ENCODE peak calls at places on chromosomes 13 and 19, in four cellular contexts. One of them, this sample, is unnamed. For H3K27me3, the result is how much of the 10 kb centered on the place peaks cover.

GRCh38 chr13:105665284-105665683 is 870.2 kb downstream of the EFNB2 start:
- DNase-seq in K562: no peak
- DNase-seq in IMR-90: peak
- DNase-seq in endodermal cell: no peak
- DNase-seq in this sample: no peak

GRCh38 chr13:36834299-36834698 is 15.3 kb downstream of the RFXAP start:
- DNase-seq in endodermal cell: no peak
- DNase-seq in IMR-90: peak
- DNase-seq in K562: no peak
- DNase-seq in this sample: no peak

GRCh38 chr13:45162194-45162593 is 38.7 kb downstream of the KCTD4 start:
- DNase-seq in K562: no peak
- DNase-seq in IMR-90: peak
- DNase-seq in endodermal cell: no peak
- DNase-seq in this sample: no peak

GRCh38 chr13:25632166-25632888 is 260.6 kb downstream of the ATP8A2 start:
- DNase-seq in K562: no peak
- DNase-seq in IMR-90: no peak
- DNase-seq in endodermal cell: peak
- DNase-seq in this sample: no peak

GRCh38 chr13:26011996-26012688 is 39.7 kb downstream of the SHISA2 start:
- DNase-seq in K562: no peak
- DNase-seq in IMR-90: no peak
- DNase-seq in endodermal cell: no peak
- DNase-seq in this sample: no peak

GRCh38 chr13:60620611-60621395 is 223.8 kb downstream of the TDRD3 start:
- DNase-seq in K562: no peak
- DNase-seq in IMR-90: no peak
- DNase-seq in endodermal cell: no peak
- DNase-seq in this sample: no peak

GRCh38 chr13:103236213-103236612 is 170.0 kb upstream of the SLC10A2 start:
- DNase-seq in IMR-90: no peak
- DNase-seq in endodermal cell: no peak
- DNase-seq in K562: no peak
- DNase-seq in this sample: no peak

GRCh38 chr19:44260343-44260681 is 626 bp downstream of the ZNF233 start:
- DNase-seq in K562: no peak
- DNase-seq in IMR-90: no peak
- DNase-seq in endodermal cell: peak
- DNase-seq in this sample: no peak

GRCh38 chr19:8611890-8612806 is 1.6 kb upstream of the ADAMTS10 start:
- DNase-seq in K562: no peak
- DNase-seq in IMR-90: peak
- DNase-seq in endodermal cell: peak
- DNase-seq in this sample: peak

GRCh38 chr19:46295401-46296308 is 1.2 kb upstream of the HIF3A start:
- DNase-seq in K562: no peak
- DNase-seq in IMR-90: no peak
- DNase-seq in endodermal cell: no peak
- DNase-seq in this sample: no peak

DNA sequence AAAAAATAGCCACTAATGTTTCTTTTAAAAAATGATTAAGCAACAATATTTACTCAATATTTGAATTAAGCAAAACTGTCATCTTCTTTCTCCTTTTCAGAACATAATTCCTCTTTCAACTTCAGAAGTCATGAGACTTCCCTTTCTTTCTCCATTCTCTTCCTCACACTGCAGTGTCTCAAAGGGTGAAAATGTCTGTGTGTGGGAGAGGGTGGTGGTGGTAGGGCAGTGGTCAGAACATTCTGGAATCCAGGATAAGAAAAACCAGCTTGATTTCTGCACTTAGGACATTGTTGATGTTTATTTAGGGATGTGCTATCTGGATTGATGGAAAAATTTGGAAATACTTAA is 126.4 kb downstream of the KCNRG start:
- DNase-seq in K562: no peak
- DNase-seq in IMR-90: no peak
- DNase-seq in endodermal cell: no peak
- DNase-seq in this sample: no peak
- H3K27me3 ChIP-seq in K562: under half
- H3K27me3 ChIP-seq in IMR-90: under half
- H3K27me3 ChIP-seq in endodermal cell: under half
- H3K27me3 ChIP-seq in this sample: under half

DNA sequence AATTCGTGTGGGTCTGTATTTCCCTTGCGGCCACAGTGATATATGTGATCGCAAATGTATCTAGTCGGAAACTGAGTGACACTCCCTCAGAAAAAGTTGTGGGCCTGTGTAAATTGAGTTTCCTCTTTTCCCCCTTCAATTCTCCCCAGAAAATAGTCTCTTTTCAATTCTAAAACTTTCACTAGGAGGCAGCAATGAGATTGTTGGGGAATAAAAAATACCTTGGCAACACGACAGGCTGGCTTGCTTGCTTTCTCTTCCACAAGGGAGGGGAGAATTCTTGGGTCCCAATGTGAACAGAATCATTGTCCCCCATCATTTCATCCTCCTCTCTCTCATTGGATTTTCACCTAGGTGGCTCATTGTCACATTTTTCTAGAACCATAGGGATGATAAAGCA is 3.7 kb upstream of the SOX21 start:
- DNase-seq in endodermal cell: no peak
- DNase-seq in IMR-90: no peak
- DNase-seq in K562: no peak
- DNase-seq in this sample: no peak
- H3K27me3 ChIP-seq in endodermal cell: under half
- H3K27me3 ChIP-seq in IMR-90: under half
- H3K27me3 ChIP-seq in K562: under half
- H3K27me3 ChIP-seq in this sample: under half

DNA sequence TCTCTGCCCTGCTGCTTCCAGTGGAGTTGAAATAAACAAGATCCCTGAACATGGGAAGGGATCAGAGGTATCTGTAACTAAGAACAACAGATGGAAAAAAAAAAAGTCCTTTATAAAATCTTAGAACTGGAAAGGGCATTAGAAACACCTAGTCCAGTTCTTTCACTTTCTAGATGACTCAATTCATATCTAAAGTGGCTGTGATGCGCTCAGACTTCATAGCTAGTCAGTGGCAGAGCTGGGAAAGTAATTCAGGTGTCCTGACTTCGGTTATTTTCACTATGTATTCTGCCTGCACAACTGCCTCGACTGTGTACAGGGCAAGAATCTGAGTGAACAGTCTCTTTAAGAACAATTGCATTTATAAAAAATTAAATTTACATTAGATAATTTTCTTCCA is 151.8 kb upstream of the TMTC4 start:
- DNase-seq in K562: no peak
- DNase-seq in IMR-90: no peak
- DNase-seq in endodermal cell: no peak
- DNase-seq in this sample: no peak
- H3K27me3 ChIP-seq in K562: under half
- H3K27me3 ChIP-seq in IMR-90: under half
- H3K27me3 ChIP-seq in endodermal cell: under half
- H3K27me3 ChIP-seq in this sample: under half

GRCh38 chr13:31105856-31106255 is 55.8 kb downstream of the HSPH1 start:
- DNase-seq in K562: no peak
- DNase-seq in IMR-90: no peak
- DNase-seq in endodermal cell: peak
- DNase-seq in this sample: no peak

GRCh38 chr13:31105020-31105800 is 56.5 kb downstream of the HSPH1 start:
- DNase-seq in endodermal cell: peak
- DNase-seq in IMR-90: peak
- DNase-seq in K562: no peak
- DNase-seq in this sample: no peak

GRCh38 chr13:31096624-31097302 is 64.9 kb downstream of the HSPH1 start:
- DNase-seq in endodermal cell: peak
- DNase-seq in IMR-90: no peak
- DNase-seq in K562: no peak
- DNase-seq in this sample: no peak

GRCh38 chr13:31101511-31102170 is 60.1 kb downstream of the HSPH1 start:
- DNase-seq in endodermal cell: no peak
- DNase-seq in K562: no peak
- DNase-seq in IMR-90: no peak
- DNase-seq in this sample: no peak

GRCh38 chr13:31100721-31101120 is 61.0 kb downstream of the HSPH1 start:
- DNase-seq in K562: no peak
- DNase-seq in endodermal cell: peak
- DNase-seq in IMR-90: no peak
- DNase-seq in this sample: no peak
- H3K27me3 ChIP-seq in K562: under half
- H3K27me3 ChIP-seq in endodermal cell: under half
- H3K27me3 ChIP-seq in IMR-90: under half
- H3K27me3 ChIP-seq in this sample: under half

DNA sequence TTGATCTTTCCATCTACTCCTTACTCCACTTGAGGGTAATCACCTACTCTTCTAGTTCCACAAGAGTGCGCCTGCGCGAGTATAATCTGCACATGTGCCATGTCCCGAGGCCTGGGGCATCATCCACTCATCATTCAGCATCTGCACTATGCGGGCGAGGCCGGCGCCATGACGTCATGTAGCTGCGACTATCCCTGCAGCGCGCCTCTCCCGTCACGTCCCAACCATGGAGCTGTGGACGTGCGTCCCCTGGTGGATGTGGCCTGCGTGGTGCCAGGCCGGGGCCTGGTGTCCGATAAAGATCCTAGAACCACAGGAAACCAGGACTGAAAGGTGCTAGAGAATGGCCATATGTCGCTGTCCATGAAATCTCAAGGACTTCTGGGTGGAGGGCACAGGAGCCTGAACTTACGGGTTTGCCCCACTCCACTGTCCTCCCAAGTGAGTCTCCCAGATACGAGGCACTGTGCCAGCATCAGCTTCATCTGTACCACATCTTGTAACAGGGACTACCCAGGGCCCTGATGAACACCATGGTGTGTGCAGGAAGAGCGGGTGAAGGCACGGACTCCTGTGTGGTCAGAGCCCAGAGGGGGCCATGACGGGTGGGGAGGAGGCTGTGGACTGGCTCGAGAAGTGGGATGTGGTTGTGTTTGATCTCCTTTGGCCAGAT is 2.7 kb upstream of the KLK2 start:
- DNase-seq in K562: peak
- DNase-seq in IMR-90: peak
- DNase-seq in endodermal cell: peak
- DNase-seq in this sample: no peak
- H3K27me3 ChIP-seq in K562: under half
- H3K27me3 ChIP-seq in IMR-90: under half
- H3K27me3 ChIP-seq in endodermal cell: under half
- H3K27me3 ChIP-seq in this sample: under half